ENCODE peak calls at places on chromosomes 3 and 15, in five cellular contexts. F, M, P, J and Z are unnamed samples.

GRCh38 chr3:27575509-27575908 is 91.3 kb upstream of the SLC4A7 start:
- DNase-seq in F (no peak), M (no peak), P (no peak), J (no peak), Z (no peak)

GRCh38 chr15:40470423-40471104 is at the start of gene CHST14:
- DNase-seq in F (peak), M (peak), P (peak), J (peak), Z (peak)

GRCh38 chr3:187808466-187809291 is 63.4 kb upstream of the BCL6 start:
- DNase-seq in F (no peak), M (no peak), P (no peak), J (no peak), Z (no peak)

GRCh38 chr15:53251998-53252397 is 461.9 kb upstream of the ONECUT1 start:
- DNase-seq in F (no peak), M (peak), P (no peak), J (no peak), Z (no peak)

GRCh38 chr15:87496109-87496508 is 760.4 kb downstream of the NTRK3 start:
- DNase-seq in F (no peak), M (no peak), P (no peak), J (no peak), Z (no peak)

GRCh38 chr3:116005404-116005803 is 382.1 kb downstream of the GAP43 start:
- DNase-seq in F (peak), M (no peak), P (no peak), J (no peak), Z (no peak)

GRCh38 chr3:23723153-23723552 is 82.6 kb upstream of the UBE2E1 start:
- DNase-seq in F (no peak), M (no peak), P (no peak), J (no peak), Z (no peak)

GRCh38 chr3:4864503-4864902 is 114.7 kb upstream of the BHLHE40 start:
- DNase-seq in F (no peak), M (no peak), P (no peak), J (no peak), Z (no peak)

GRCh38 chr3:44504566-44504965 is 27.1 kb upstream of the ZNF445 start:
- DNase-seq in F (no peak), M (no peak), P (no peak), J (no peak), Z (no peak)

GRCh38 chr3:58994746-58995330 is 55.0 kb downstream of the CFAP20DC start:
- DNase-seq in F (peak), M (no peak), P (peak), J (peak), Z (peak)

GRCh38 chr3:12316253-12316652 is 27.4 kb downstream of the PPARG start:
- DNase-seq in F (no peak), M (no peak), P (no peak), J (no peak), Z (no peak)

GRCh38 chr3:4709336-4709735 is 216.2 kb downstream of the ITPR1 start:
- DNase-seq in F (no peak), M (no peak), P (no peak), J (no peak), Z (no peak)

GRCh38 chr3:47441796-47442551 is 33.8 kb downstream of the SCAP start:
- DNase-seq in F (no peak), M (no peak), P (no peak), J (no peak), Z (no peak)

GRCh38 chr15:28060005-28060404 is 39.1 kb downstream of the OCA2 start:
- DNase-seq in F (no peak), M (no peak), P (no peak), J (no peak), Z (no peak)